ENCODE peak calls at places on chromosomes 2 and 18, in six cellular contexts. S is left ventricle myocardium inferior; E is NCI-H2081 treated with DMSO at 0.1 percent for 48 hours; T is sciatic nerve; K is epithelial cell of esophagus; L is activated naive CD4-positive, alpha-beta T cell. Z is an unnamed sample.

GRCh38 chr2:112075490-112076260 is 20.6 kb downstream of the TMEM87B start:
- DNase-seq in S (no peak), E (no peak), K (peak), L (no peak), T (no peak), Z (no peak)

GRCh38 chr2:118859157-118859770 is 11.8 kb upstream of the EN1 start:
- DNase-seq in T (no peak), K (no peak), L (no peak), E (no peak), S (no peak), Z (no peak)

GRCh38 chr2:205946226-205946625 is 139.7 kb downstream of the INO80D start:
- DNase-seq in K (no peak), E (no peak), S (no peak), L (no peak), T (no peak), Z (no peak)

GRCh38 chr18:38007931-38008330 is 442.3 kb upstream of the CELF4 start:
- DNase-seq in E (no peak), K (peak), T (no peak), S (no peak), L (no peak), Z (no peak)

GRCh38 chr2:128442053-128442751 is 123.5 kb upstream of the HS6ST1 start:
- DNase-seq in S (peak), L (no peak), K (no peak), T (peak), E (no peak), Z (no peak)

GRCh38 chr2:45874324-45874723 is 222.8 kb downstream of the PRKCE start:
- DNase-seq in E (no peak), S (peak), K (peak), L (no peak), T (no peak), Z (no peak)

GRCh38 chr2:12107849-12108420 is 361.5 kb downstream of the LPIN1 start:
- DNase-seq in E (no peak), S (no peak), T (no peak), K (no peak), L (no peak), Z (no peak)

GRCh38 chr2:219099319-219099718 is 38.6 kb upstream of the IHH start:
- DNase-seq in L (no peak), S (no peak), T (no peak), K (peak), E (no peak), Z (no peak)

GRCh38 chr2:238121511-238122286 is 16.8 kb upstream of the KLHL30 start:
- DNase-seq in E (no peak), K (no peak), S (no peak), L (no peak), T (no peak), Z (no peak)

GRCh38 chr2:113171359-113172075 is 2.3 kb upstream of the PSD4 start:
- DNase-seq in K (no peak), T (no peak), L (no peak), S (no peak), E (no peak), Z (no peak)

GRCh38 chr2:88709117-88709739 is 17.8 kb downstream of the RPIA start:
- DNase-seq in E (no peak), T (no peak), K (peak), S (no peak), L (no peak), Z (no peak)

GRCh38 chr2:65456074-65456473 is 23.7 kb upstream of the SPRED2 start:
- DNase-seq in T (no peak), E (no peak), L (no peak), S (no peak), K (peak), Z (no peak)

GRCh38 chr2:127479219-127479825 is 47.0 kb downstream of the IWS1 start:
- DNase-seq in E (peak), K (peak), S (no peak), T (no peak), L (no peak), Z (no peak)

GRCh38 chr2:203461736-203462135 is 73.4 kb downstream of the RAPH1 start:
- DNase-seq in L (no peak), E (no peak), K (no peak), S (no peak), T (no peak), Z (no peak)

GRCh38 chr2:95669441-95669994 is 77.7 kb downstream of the TRIM43 start:
- DNase-seq in L (no peak), S (no peak), E (no peak), K (no peak), T (no peak), Z (no peak)

GRCh38 chr2:240646061-240646899 is 21.0 kb downstream of the GPR35 start:
- DNase-seq in E (no peak), S (peak), T (no peak), K (no peak), L (no peak), Z (peak)

GRCh38 chr2:207225773-207226172 is 60.0 kb upstream of the KLF7 start:
- DNase-seq in T (no peak), L (no peak), E (no peak), K (no peak), S (no peak), Z (no peak)

GRCh38 chr18:44789704-44790103 is 109.0 kb downstream of the SETBP1 start:
- DNase-seq in L (no peak), K (peak), E (no peak), S (no peak), T (no peak), Z (no peak)

GRCh38 chr2:217162533-217162932 is 302.7 kb upstream of the TNP1 start:
- DNase-seq in L (no peak), E (no peak), T (peak), K (peak), S (no peak), Z (no peak)

GRCh38 chr2:61988462-61989366 is 83.2 kb downstream of the COMMD1 start:
- DNase-seq in L (no peak), T (no peak), K (peak), S (no peak), E (no peak), Z (no peak)